ENCODE peak calls at places on chromosomes 5 and 9, in six cellular contexts. A, Y, D, G, J and T are unnamed samples.
A peak's percentile ranks its signal among the peaks of the same experiment; 100 is the strongest.

GRCh38 chr5:1748845-1749244 is 50.8 kb downstream of the MRPL36 start:
- DNase-seq in D (no peak), J (no peak), A (no peak), G (no peak), Y (no peak), T (no peak)

GRCh38 chr5:35644543-35644942 is 26.9 kb downstream of the SPEF2 start:
- DNase-seq in A (no peak), Y (no peak), G (no peak), J (no peak), D (no peak), T (no peak)

GRCh38 chr5:1312993-1313833 is 18.3 kb upstream of the TERT start:
- DNase-seq in G (no peak), A (no peak), Y (no peak), J (no peak), D (no peak), T (peak; percentile 99)

GRCh38 chr9:124366476-124367220 is 48.6 kb downstream of the PSMB7 start:
- DNase-seq in Y (peak; percentile 30), G (no peak), A (no peak), J (no peak), D (peak; percentile 82), T (no peak)

GRCh38 chr5:76787237-76787636 is 31.6 kb upstream of the F2RL1 start:
- DNase-seq in Y (peak; percentile 63), A (peak; percentile 88), G (no peak), J (no peak), D (peak; percentile 95), T (peak; percentile 28)

GRCh38 chr5:132322266-132322665 is 28.1 kb downstream of the SLC22A4 start:
- DNase-seq in J (no peak), Y (no peak), A (no peak), G (no peak), D (no peak), T (no peak)

GRCh38 chr5:141598389-141599360 is 20.1 kb downstream of the DIAPH1 start:
- DNase-seq in A (no peak), D (peak; percentile 57), Y (no peak), G (no peak), J (no peak), T (no peak)

GRCh38 chr5:141373673-141374317 is at the start of gene PCDHGA6:
- DNase-seq in J (no peak), G (no peak), D (peak; percentile 58), Y (no peak), A (no peak), T (no peak)

GRCh38 chr5:61346511-61346910 is 14.5 kb downstream of the ZSWIM6 start:
- DNase-seq in A (no peak), Y (no peak), G (no peak), D (peak; percentile 63), J (no peak), T (no peak)

DNA sequence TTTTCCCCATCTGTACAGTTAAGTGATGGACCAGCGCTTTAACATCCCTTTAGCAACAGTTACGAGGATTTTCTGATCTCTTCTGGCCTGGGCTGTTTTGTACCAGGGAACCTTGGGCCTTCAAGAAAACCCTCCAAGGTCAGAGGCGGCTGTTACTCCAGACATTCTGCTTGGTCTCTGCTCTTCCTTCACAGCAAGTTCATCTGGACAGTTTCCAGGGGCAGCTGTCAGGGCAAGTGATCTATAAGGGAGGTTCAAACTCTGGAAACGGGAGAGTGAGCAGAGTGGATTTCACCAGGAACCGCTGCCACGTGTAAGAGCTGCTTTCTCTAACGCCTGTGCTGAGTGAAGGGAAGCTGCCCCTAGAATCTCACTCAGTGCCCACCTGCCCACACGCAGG is 36.7 kb downstream of the ZNF618 start:
- DNase-seq in D (no peak), J (no peak), G (no peak), Y (no peak), A (no peak), T (no peak)
- H3K4me3 ChIP-seq in D (no peak overlapping the region), J (no peak overlapping the region), G (no peak overlapping the region), Y (no peak overlapping the region), A (no peak overlapping the region), T (no peak overlapping the region)

GRCh38 chr9:22129134-22129533 is 120.0 kb upstream of the CDKN2B start:
- DNase-seq in Y (no peak), D (no peak), J (no peak), G (no peak), A (no peak), T (no peak)

GRCh38 chr9:22134390-22134789 is 125.3 kb upstream of the CDKN2B start:
- DNase-seq in D (no peak), G (no peak), J (no peak), A (no peak), Y (no peak), T (no peak)

GRCh38 chr9:22124263-22125011 is 115.3 kb upstream of the CDKN2B start:
- DNase-seq in J (no peak), Y (peak; percentile 73), A (no peak), D (peak; percentile 61), G (no peak), T (no peak)

GRCh38 chr9:22131817-22132216 is 122.7 kb upstream of the CDKN2B start:
- DNase-seq in Y (no peak), A (no peak), D (no peak), J (no peak), G (no peak), T (no peak)

DNA sequence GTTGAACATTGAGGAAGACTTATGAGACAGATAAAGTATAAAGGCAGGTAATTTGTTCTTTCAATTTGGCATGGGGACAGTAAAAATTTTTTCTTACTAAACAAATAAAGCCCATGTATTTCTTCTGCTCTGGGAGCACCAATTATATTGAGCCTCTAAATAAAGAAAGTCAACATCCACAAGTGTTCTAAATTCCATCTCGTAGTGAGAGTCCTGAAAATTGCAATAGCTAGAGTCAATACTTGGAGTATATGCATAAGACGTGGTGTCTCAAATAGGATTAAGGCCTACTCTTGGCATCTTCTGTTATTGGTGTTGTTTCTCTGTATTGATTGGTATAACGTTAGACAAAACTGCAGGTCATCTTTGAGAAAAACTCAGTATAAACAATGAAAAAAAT is 120.5 kb upstream of the CDKN2B start:
- DNase-seq in G (no peak), D (no peak), Y (no peak), J (no peak), A (no peak), T (no peak)
- H3K4me3 ChIP-seq in G (no peak overlapping the region), D (no peak overlapping the region), Y (no peak overlapping the region), J (no peak overlapping the region), A (no peak overlapping the region), T (no peak overlapping the region)

DNA sequence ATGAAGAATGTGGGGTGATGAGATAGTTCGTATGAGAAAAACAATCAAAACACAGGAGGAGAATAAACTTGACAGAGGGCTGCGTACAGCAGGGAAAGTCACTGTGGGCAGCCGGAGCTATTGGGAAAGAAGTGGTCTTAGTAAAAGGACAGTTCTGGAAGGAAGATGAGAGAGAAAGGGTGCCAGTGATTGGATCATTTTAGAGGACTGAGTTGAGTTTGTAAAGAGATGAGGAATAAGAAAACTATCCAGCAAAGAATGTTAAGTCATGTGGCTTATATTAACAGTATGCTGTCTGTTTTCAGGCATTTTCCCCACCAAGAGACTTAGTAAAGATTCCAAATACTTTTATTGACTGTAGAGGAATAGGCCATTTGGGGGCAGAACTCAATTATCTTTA is 15.4 kb upstream of the LOX start:
- DNase-seq in A (no peak), D (peak; percentile 95), G (no peak), Y (no peak), J (no peak), T (no peak)
- H3K4me3 ChIP-seq in A (no peak overlapping the region), D (peak overlapping the region; percentile 8), G (no peak overlapping the region), Y (no peak overlapping the region), J (no peak overlapping the region), T (no peak overlapping the region)

GRCh38 chr9:108002296-108003056 is 512.9 kb upstream of the KLF4 start:
- DNase-seq in A (peak; percentile 51), J (no peak), D (peak; percentile 66), Y (no peak), G (peak; percentile 30), T (no peak)

GRCh38 chr9:107999011-107999410 is 509.4 kb upstream of the KLF4 start:
- DNase-seq in G (no peak), J (no peak), Y (no peak), A (no peak), D (no peak), T (no peak)

GRCh38 chr9:107999890-108000289 is 510.3 kb upstream of the KLF4 start:
- DNase-seq in A (no peak), J (no peak), Y (peak; percentile 40), G (no peak), D (no peak), T (no peak)

GRCh38 chr9:108003551-108003950 is 514.0 kb upstream of the KLF4 start:
- DNase-seq in J (no peak), Y (no peak), D (no peak), A (no peak), G (no peak), T (no peak)

GRCh38 chr9:108001219-108001618 is 511.6 kb upstream of the KLF4 start:
- DNase-seq in G (no peak), D (no peak), Y (peak; percentile 23), A (no peak), J (no peak), T (no peak)
- H3K4me3 ChIP-seq in G (no peak overlapping the region), D (no peak overlapping the region), Y (no peak overlapping the region), A (no peak overlapping the region), J (no peak overlapping the region), T (no peak overlapping the region)

GRCh38 chr9:101362450-101362849 is 22.4 kb downstream of the BAAT start:
- DNase-seq in G (no peak), D (no peak), J (no peak), A (no peak), Y (no peak), T (no peak)
- H3K4me3 ChIP-seq in G (no peak overlapping the region), D (no peak overlapping the region), J (no peak overlapping the region), A (no peak overlapping the region), Y (no peak overlapping the region), T (no peak overlapping the region)

GRCh38 chr5:96427823-96428222 is 5.2 kb downstream of the PCSK1 start:
- DNase-seq in G (no peak), A (no peak), D (peak; percentile 15), J (no peak), Y (no peak), T (peak; percentile 17)

GRCh38 chr5:96432245-96433065 is 593 bp downstream of the PCSK1 start:
- DNase-seq in A (no peak), Y (no peak), J (peak; percentile 39), D (no peak), G (no peak), T (no peak)

GRCh38 chr5:96434201-96434645 is 1.2 kb upstream of the PCSK1 start:
- DNase-seq in J (peak; percentile 52), Y (peak; percentile 63), D (peak; percentile 74), G (peak; percentile 37), A (peak; percentile 42), T (peak; percentile 44)

GRCh38 chr5:96431376-96432244 is 1.4 kb downstream of the PCSK1 start:
- DNase-seq in G (no peak), A (no peak), Y (no peak), J (no peak), D (peak; percentile 35), T (no peak)

DNA sequence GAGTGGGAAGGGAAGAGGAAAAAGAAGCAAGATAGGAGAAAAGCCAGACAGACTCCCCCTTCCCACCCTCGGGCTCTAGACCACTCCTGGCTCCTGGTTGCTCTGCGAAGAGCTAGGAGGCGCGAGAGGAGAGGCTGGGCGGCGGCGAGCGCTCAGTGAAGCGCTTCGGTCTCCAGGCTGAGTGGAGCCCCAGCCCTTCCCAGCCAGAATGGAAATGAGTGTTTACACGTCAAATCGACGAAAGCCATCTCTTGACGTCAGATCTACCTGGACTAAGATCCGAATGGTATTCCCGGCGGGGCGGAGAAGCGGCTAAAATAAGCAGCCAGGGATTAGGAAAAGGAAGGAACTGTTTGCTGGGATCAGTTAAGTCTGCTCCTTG is at the start of gene PCSK1:
- DNase-seq in A (no peak), D (no peak), G (no peak), J (peak; percentile 44), Y (no peak), T (no peak)
- H3K4me3 ChIP-seq in A (no peak within 1 kb of the TSS), D (no peak within 1 kb of the TSS), G (no peak within 1 kb of the TSS), J (peak within 1 kb of the TSS; percentile 26), Y (no peak within 1 kb of the TSS), T (no peak within 1 kb of the TSS)